ENCODE peak calls at places on chromosomes 13 and 19, in five cellular contexts. One of them, this sample, is unnamed.

GRCh38 chr19:2869618-2870017 is 2.5 kb downstream of the ZNF556 start:
- DNase-seq in SK-MEL-5: no peak
- DNase-seq in aorta: no peak
- DNase-seq in EL: no peak
- DNase-seq in T-cell: no peak
- DNase-seq in this sample: no peak

GRCh38 chr19:4552546-4552819 is 7.0 kb downstream of the SEMA6B start:
- DNase-seq in SK-MEL-5: no peak
- DNase-seq in aorta: no peak
- DNase-seq in EL: no peak
- DNase-seq in T-cell: no peak
- DNase-seq in this sample: no peak

GRCh38 chr13:41577437-41577836 is 120.1 kb downstream of the RGCC start:
- DNase-seq in SK-MEL-5: no peak
- DNase-seq in aorta: no peak
- DNase-seq in EL: peak
- DNase-seq in T-cell: no peak
- DNase-seq in this sample: no peak

GRCh38 chr19:18898081-18898532 is 2.1 kb upstream of the CERS1 start:
- DNase-seq in SK-MEL-5: no peak
- DNase-seq in aorta: no peak
- DNase-seq in EL: no peak
- DNase-seq in T-cell: no peak
- DNase-seq in this sample: no peak

GRCh38 chr13:29514720-29515310 is 80.7 kb downstream of the SLC7A1 start:
- DNase-seq in SK-MEL-5: no peak
- DNase-seq in aorta: no peak
- DNase-seq in EL: no peak
- DNase-seq in T-cell: no peak
- DNase-seq in this sample: no peak

GRCh38 chr19:21148681-21149080 is 6.8 kb downstream of the ZNF431 start:
- DNase-seq in SK-MEL-5: no peak
- DNase-seq in aorta: no peak
- DNase-seq in EL: no peak
- DNase-seq in T-cell: no peak
- DNase-seq in this sample: no peak

GRCh38 chr19:35107541-35107939 is 8.1 kb upstream of the FXYD3 start:
- DNase-seq in SK-MEL-5: peak
- DNase-seq in aorta: no peak
- DNase-seq in EL: peak
- DNase-seq in T-cell: no peak
- DNase-seq in this sample: no peak

GRCh38 chr13:113129921-113130750 is 7.5 kb downstream of the F10 start:
- DNase-seq in SK-MEL-5: no peak
- DNase-seq in aorta: peak
- DNase-seq in EL: no peak
- DNase-seq in T-cell: no peak
- DNase-seq in this sample: no peak

GRCh38 chr13:53513199-53513598 is 484.6 kb downstream of the OLFM4 start:
- DNase-seq in SK-MEL-5: no peak
- DNase-seq in aorta: no peak
- DNase-seq in EL: no peak
- DNase-seq in T-cell: no peak
- DNase-seq in this sample: no peak

GRCh38 chr13:26022538-26023292 is 29.1 kb downstream of the SHISA2 start:
- DNase-seq in SK-MEL-5: no peak
- DNase-seq in aorta: peak
- DNase-seq in EL: peak
- DNase-seq in T-cell: no peak
- DNase-seq in this sample: no peak